ENCODE peak calls at places on chromosomes 1 and 21, in six cellular contexts. One of them, this sample, is unnamed.

GRCh38 chr1:77553568-77554291 is 128.7 kb downstream of the ZZZ3 start:
- DNase-seq in transverse colon: no peak
- DNase-seq in endothelial cell of umbilical vein: no peak
- DNase-seq in HepG2: no peak
- DNase-seq in GM12878: no peak
- DNase-seq in breast epithelium: no peak
- DNase-seq in this sample: no peak

GRCh38 chr1:93108335-93108734 is 29.3 kb downstream of the MTF2 start:
- DNase-seq in GM12878: no peak
- DNase-seq in HepG2: no peak
- DNase-seq in transverse colon: no peak
- DNase-seq in breast epithelium: no peak
- DNase-seq in endothelial cell of umbilical vein: no peak
- DNase-seq in this sample: no peak

GRCh38 chr21:26800455-26801454 is 44.5 kb downstream of the ADAMTS1 start:
- DNase-seq in endothelial cell of umbilical vein: no peak
- DNase-seq in HepG2: no peak
- DNase-seq in breast epithelium: no peak
- DNase-seq in GM12878: no peak
- DNase-seq in transverse colon: no peak
- DNase-seq in this sample: peak

GRCh38 chr1:53182111-53182593 is 14.5 kb upstream of the CPT2 start:
- DNase-seq in breast epithelium: peak
- DNase-seq in endothelial cell of umbilical vein: peak
- DNase-seq in transverse colon: peak
- DNase-seq in HepG2: peak
- DNase-seq in GM12878: peak
- DNase-seq in this sample: peak

GRCh38 chr1:31785020-31785946 is 21.1 kb upstream of the ADGRB2 start:
- DNase-seq in HepG2: no peak
- DNase-seq in endothelial cell of umbilical vein: no peak
- DNase-seq in breast epithelium: peak
- DNase-seq in transverse colon: no peak
- DNase-seq in GM12878: no peak
- DNase-seq in this sample: peak

GRCh38 chr1:57279909-57280666 is 143.8 kb downstream of the DAB1 start:
- DNase-seq in GM12878: no peak
- DNase-seq in breast epithelium: no peak
- DNase-seq in endothelial cell of umbilical vein: no peak
- DNase-seq in HepG2: peak
- DNase-seq in transverse colon: no peak
- DNase-seq in this sample: no peak

GRCh38 chr1:9426291-9426711 is 113.0 kb upstream of the SLC25A33 start:
- DNase-seq in HepG2: no peak
- DNase-seq in endothelial cell of umbilical vein: no peak
- DNase-seq in GM12878: peak
- DNase-seq in transverse colon: peak
- DNase-seq in breast epithelium: no peak
- DNase-seq in this sample: no peak

GRCh38 chr21:37433441-37433840 is 66.9 kb downstream of the DYRK1A start:
- DNase-seq in GM12878: no peak
- DNase-seq in breast epithelium: no peak
- DNase-seq in endothelial cell of umbilical vein: no peak
- DNase-seq in transverse colon: no peak
- DNase-seq in HepG2: no peak
- DNase-seq in this sample: no peak

GRCh38 chr1:248802454-248802853 is 23.3 kb downstream of the SH3BP5L start:
- DNase-seq in GM12878: no peak
- DNase-seq in breast epithelium: no peak
- DNase-seq in HepG2: no peak
- DNase-seq in endothelial cell of umbilical vein: no peak
- DNase-seq in transverse colon: peak
- DNase-seq in this sample: no peak

GRCh38 chr1:231091415-231091814 is 51.4 kb upstream of the FAM89A start:
- DNase-seq in breast epithelium: no peak
- DNase-seq in GM12878: no peak
- DNase-seq in endothelial cell of umbilical vein: no peak
- DNase-seq in HepG2: no peak
- DNase-seq in transverse colon: no peak
- DNase-seq in this sample: no peak

GRCh38 chr1:165573787-165574186 is 30.0 kb downstream of the LRRC52 start:
- DNase-seq in breast epithelium: no peak
- DNase-seq in HepG2: no peak
- DNase-seq in endothelial cell of umbilical vein: no peak
- DNase-seq in transverse colon: no peak
- DNase-seq in GM12878: no peak
- DNase-seq in this sample: no peak

GRCh38 chr1:172883387-172883791 is 167.4 kb downstream of the TNFSF18 start:
- DNase-seq in transverse colon: no peak
- DNase-seq in GM12878: no peak
- DNase-seq in HepG2: no peak
- DNase-seq in breast epithelium: no peak
- DNase-seq in endothelial cell of umbilical vein: peak
- DNase-seq in this sample: no peak

GRCh38 chr1:31901838-31902508 is 36.2 kb downstream of the PTP4A2 start:
- DNase-seq in HepG2: no peak
- DNase-seq in transverse colon: no peak
- DNase-seq in GM12878: no peak
- DNase-seq in endothelial cell of umbilical vein: no peak
- DNase-seq in breast epithelium: no peak
- DNase-seq in this sample: no peak

GRCh38 chr1:161021168-161021958 is 411 bp upstream of the F11R start:
- DNase-seq in transverse colon: peak
- DNase-seq in endothelial cell of umbilical vein: peak
- DNase-seq in breast epithelium: peak
- DNase-seq in GM12878: peak
- DNase-seq in HepG2: peak
- DNase-seq in this sample: peak
- TF ChIP-seq POLR2AphosphoS5 in transverse colon: peak
- TF ChIP-seq POLR2AphosphoS5 in endothelial cell of umbilical vein: no peak
- TF ChIP-seq POLR2AphosphoS5 in breast epithelium: no peak
- TF ChIP-seq POLR2AphosphoS5 in GM12878: peak
- TF ChIP-seq POLR2AphosphoS5 in HepG2: peak
- TF ChIP-seq POLR2AphosphoS5 in this sample: peak

DNA sequence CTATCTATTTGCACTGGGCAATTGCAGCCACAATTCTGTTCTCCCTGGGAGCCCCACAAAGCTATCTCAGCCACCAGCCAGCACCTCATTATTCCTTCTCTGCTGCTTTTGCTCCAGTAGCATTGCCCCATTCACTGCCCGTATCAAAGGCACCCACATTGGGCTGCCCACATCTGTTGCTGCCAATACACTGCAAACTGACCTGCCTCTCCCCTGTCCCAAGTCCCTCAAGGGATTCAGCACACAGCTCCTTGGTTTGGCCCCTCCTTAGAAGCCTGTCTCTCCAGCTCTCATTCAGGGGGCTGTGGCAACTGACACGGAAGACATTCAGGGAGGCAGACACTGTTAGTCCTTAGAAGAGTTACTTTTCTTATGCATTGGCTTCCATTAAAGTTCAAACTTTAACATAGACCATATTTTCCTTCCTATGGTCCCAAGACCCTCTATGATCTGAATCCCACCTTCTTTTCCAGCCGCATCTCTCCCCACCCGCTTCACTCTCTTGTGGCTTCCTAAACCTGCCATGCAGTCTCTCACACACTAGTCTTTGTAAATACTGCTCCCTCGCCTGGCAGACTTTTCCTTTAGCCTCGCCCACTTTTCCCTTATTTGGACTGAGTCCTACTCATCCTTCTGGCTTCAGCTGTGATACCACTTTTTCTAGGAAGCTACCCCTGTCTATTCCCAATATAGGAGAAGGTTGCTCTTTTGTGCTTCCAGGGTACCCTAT is 19.3 kb upstream of the KLHDC8A start:
- DNase-seq in GM12878: no peak
- DNase-seq in HepG2: peak
- DNase-seq in breast epithelium: no peak
- DNase-seq in endothelial cell of umbilical vein: no peak
- DNase-seq in transverse colon: peak
- DNase-seq in this sample: no peak
- TF ChIP-seq POLR2A in GM12878: no peak
- TF ChIP-seq POLR2A in HepG2: no peak
- TF ChIP-seq POLR2A in breast epithelium: no peak
- TF ChIP-seq POLR2A in endothelial cell of umbilical vein: no peak
- TF ChIP-seq POLR2A in transverse colon: no peak
- TF ChIP-seq POLR2A in this sample: no peak

GRCh38 chr1:149916927-149917310 is 725 bp downstream of the SV2A start:
- DNase-seq in HepG2: no peak
- DNase-seq in transverse colon: no peak
- DNase-seq in breast epithelium: no peak
- DNase-seq in GM12878: no peak
- DNase-seq in endothelial cell of umbilical vein: no peak
- DNase-seq in this sample: no peak
- H3K27ac ChIP-seq in HepG2: no peak
- H3K27ac ChIP-seq in transverse colon: no peak
- H3K27ac ChIP-seq in breast epithelium: no peak
- H3K27ac ChIP-seq in GM12878: no peak
- H3K27ac ChIP-seq in endothelial cell of umbilical vein: no peak
- H3K27ac ChIP-seq in this sample: peak

GRCh38 chr21:34835526-34835925 is 166.7 kb downstream of the CLIC6 start:
- DNase-seq in GM12878: no peak
- DNase-seq in transverse colon: peak
- DNase-seq in endothelial cell of umbilical vein: no peak
- DNase-seq in breast epithelium: no peak
- DNase-seq in HepG2: peak
- DNase-seq in this sample: peak
- TF ChIP-seq POLR2AphosphoS5 in GM12878: no peak
- TF ChIP-seq POLR2AphosphoS5 in transverse colon: no peak
- TF ChIP-seq POLR2AphosphoS5 in endothelial cell of umbilical vein: no peak
- TF ChIP-seq POLR2AphosphoS5 in breast epithelium: peak
- TF ChIP-seq POLR2AphosphoS5 in HepG2: no peak
- TF ChIP-seq POLR2AphosphoS5 in this sample: peak

This sample was measured in sigmoid colon.